ENCODE peak calls at places on chromosomes 12 and 14, in five cellular contexts. R is GM12865; B is stimulated activated CD4-positive, alpha-beta T cell treated with anti-CD3 and anti-CD28 coated beads, Interleukin-1b, Interleukin-23, amount 100 ng/mL, for 24 hours; Q is effector memory CD4-positive, alpha-beta T cell; V is effector CD8-positive, alpha-beta T cell. N is an unnamed sample.

GRCh38 chr12:28973491-28973890 is 175.6 kb upstream of the FAR2 start:
- DNase-seq in B (no peak), R (no peak), Q (no peak), V (no peak), N (no peak)

GRCh38 chr12:89080797-89081470 is 271.4 kb downstream of the DUSP6 start:
- DNase-seq in B (no peak), R (no peak), V (no peak), Q (no peak), N (no peak)

GRCh38 chr14:23242076-23242475 is 4.3 kb downstream of the RNF212B start:
- DNase-seq in V (no peak), Q (no peak), B (no peak), R (no peak), N (no peak)

GRCh38 chr12:54853933-54854538 is at the start of gene MUCL1:
- DNase-seq in V (peak; percentile 44), R (peak; percentile 78), Q (peak; percentile 49), B (peak; percentile 61), N (no peak)

GRCh38 chr12:26034371-26035142 is 76.1 kb downstream of the RASSF8 start:
- DNase-seq in R (no peak), B (no peak), V (no peak), Q (no peak), N (no peak)

GRCh38 chr14:35268946-35269345 is 23.2 kb upstream of the PSMA6 start:
- DNase-seq in Q (no peak), V (no peak), B (no peak), R (no peak), N (no peak)

GRCh38 chr12:33988888-33989287 is 33.4 kb upstream of the ALG10 start:
- DNase-seq in R (no peak), Q (no peak), B (no peak), V (no peak), N (no peak)

GRCh38 chr12:126385785-126386184 is 1320.5 kb downstream of the AACS start:
- DNase-seq in V (no peak), R (no peak), B (no peak), Q (no peak), N (no peak)

GRCh38 chr14:99035712-99036593 is 236.0 kb downstream of the BCL11B start:
- DNase-seq in Q (no peak), B (no peak), V (no peak), R (no peak), N (peak; percentile 25)